ENCODE peak calls at places on chromosomes 6 and 20, in five cellular contexts. T, L, D, Q and E are unnamed samples.

GRCh38 chr6:70552974-70553373 is 13.8 kb upstream of the SDHAF4 start:
- DNase-seq in D (no peak), Q (no peak), T (no peak), L (no peak), E (no peak)

GRCh38 chr6:33967266-33967767 is 163.5 kb upstream of the MLN start:
- DNase-seq in D (no peak), L (peak), T (no peak), Q (no peak), E (no peak)

GRCh38 chr6:31826793-31827285 is 699 bp upstream of the HSPA1B start:
- DNase-seq in L (no peak), Q (peak), T (no peak), D (peak), E (no peak)

GRCh38 chr6:82711992-82712788 is 348.6 kb downstream of the TPBG start:
- DNase-seq in Q (no peak), L (no peak), D (peak), T (no peak), E (no peak)

GRCh38 chr20:53495357-53495756 is 98.3 kb downstream of the ZNF217 start:
- DNase-seq in L (no peak), T (no peak), Q (no peak), D (no peak), E (no peak)

GRCh38 chr6:40909811-40910210 is 129.2 kb downstream of the UNC5CL start:
- DNase-seq in L (no peak), T (no peak), D (no peak), Q (no peak), E (no peak)

GRCh38 chr6:169048806-169049205 is 204.8 kb downstream of the THBS2 start:
- DNase-seq in D (no peak), T (no peak), L (no peak), Q (no peak), E (no peak)

GRCh38 chr6:168338777-168339176 is 19.2 kb upstream of the DACT2 start:
- DNase-seq in Q (no peak), D (no peak), T (no peak), L (no peak), E (no peak)

GRCh38 chr6:101393291-101394251 is at the start of gene GRIK2:
- DNase-seq in Q (no peak), L (no peak), T (peak), D (peak), E (no peak)

GRCh38 chr6:21188505-21189223 is 404.9 kb upstream of the SOX4 start:
- DNase-seq in D (no peak), Q (no peak), T (no peak), L (no peak), E (peak)

GRCh38 chr6:81487489-81487888 is 265.0 kb downstream of the TENT5A start:
- DNase-seq in D (peak), Q (peak), L (no peak), T (no peak), E (no peak)

GRCh38 chr20:43508106-43508505 is 609 bp downstream of the L3MBTL1 start:
- DNase-seq in Q (no peak), L (peak), T (no peak), D (no peak), E (no peak)

GRCh38 chr6:40672118-40672517 is 85.0 kb upstream of the LRFN2 start:
- DNase-seq in Q (no peak), T (no peak), D (no peak), L (no peak), E (no peak)

GRCh38 chr6:44456070-44456965 is 68.8 kb downstream of the CDC5L start:
- DNase-seq in L (peak), Q (no peak), D (no peak), T (peak), E (peak)